ENCODE peak calls at places on chromosomes 2 and 18, in seven cellular contexts. H, U, Q, B, V, N and K are unnamed samples.

GRCh38 chr2:18889565-18890332 is 300.4 kb upstream of the NT5C1B start:
- DNase-seq in V (no peak), B (no peak), H (no peak), U (no peak), N (no peak), Q (no peak), K (no peak)

GRCh38 chr2:215479536-215480240 is 43.8 kb upstream of the FN1 start:
- DNase-seq in Q (peak), N (no peak), U (peak), B (no peak), H (no peak), V (no peak), K (no peak)

GRCh38 chr18:48872234-48873145 is 78.3 kb downstream of the SMAD7 start:
- DNase-seq in V (peak), H (no peak), N (no peak), Q (no peak), U (no peak), B (no peak), K (no peak)

GRCh38 chr2:43879261-43879660 is 40.5 kb downstream of the ABCG8 start:
- DNase-seq in U (no peak), V (no peak), B (no peak), Q (no peak), N (no peak), H (no peak), K (no peak)

GRCh38 chr2:230850358-230850658 is 14.4 kb upstream of the ITM2C start:
- DNase-seq in Q (no peak), V (no peak), U (no peak), H (no peak), N (no peak), B (no peak), K (no peak)

GRCh38 chr2:231370429-231370748 is 25.1 kb upstream of the B3GNT7 start:
- DNase-seq in Q (peak), H (no peak), V (no peak), U (no peak), N (no peak), B (no peak), K (no peak)

GRCh38 chr2:120820885-120821279 is 85.2 kb downstream of the GLI2 start:
- DNase-seq in V (no peak), Q (no peak), N (no peak), U (no peak), B (no peak), H (no peak), K (peak)

GRCh38 chr2:10454505-10454904 is 6.4 kb upstream of the ODC1 start:
- DNase-seq in Q (no peak), B (no peak), H (no peak), N (no peak), V (no peak), U (no peak), K (no peak)

GRCh38 chr2:42971381-42971780 is 179.0 kb upstream of the HAAO start:
- DNase-seq in B (no peak), H (no peak), U (no peak), N (no peak), Q (no peak), V (no peak), K (no peak)

GRCh38 chr2:214193943-214194342 is 216.9 kb upstream of the VWC2L start:
- DNase-seq in Q (no peak), V (peak), B (no peak), N (no peak), U (no peak), H (no peak), K (no peak)

GRCh38 chr2:64704996-64705395 is 51.3 kb upstream of the SERTAD2 start:
- DNase-seq in B (no peak), H (no peak), V (no peak), U (no peak), N (no peak), Q (no peak), K (no peak)

GRCh38 chr18:75087119-75088020 is 121.6 kb downstream of the PTGR3 start:
- DNase-seq in H (no peak), Q (no peak), U (no peak), N (no peak), V (no peak), B (peak), K (no peak)

GRCh38 chr2:105674859-105675541 is 69.7 kb upstream of the NCK2 start:
- DNase-seq in V (no peak), H (no peak), Q (no peak), B (no peak), N (no peak), U (no peak), K (no peak)

GRCh38 chr2:207073791-207074678 is 91.7 kb downstream of the KLF7 start:
- DNase-seq in V (no peak), Q (no peak), U (no peak), B (no peak), N (no peak), H (peak), K (no peak)

GRCh38 chr2:9087151-9087681 is 83.7 kb upstream of the MBOAT2 start:
- DNase-seq in Q (no peak), N (no peak), H (no peak), V (no peak), U (no peak), B (no peak), K (no peak)

GRCh38 chr2:177756346-177756745 is 316.2 kb downstream of the PDE11A start:
- DNase-seq in H (no peak), B (no peak), N (no peak), U (no peak), V (no peak), Q (no peak), K (no peak)

GRCh38 chr2:113225505-113226259 is 51.9 kb downstream of the PSD4 start:
- DNase-seq in V (no peak), B (no peak), N (no peak), Q (peak), U (peak), H (peak), K (no peak)

GRCh38 chr2:215536476-215536875 is 100.6 kb upstream of the FN1 start:
- DNase-seq in N (no peak), B (no peak), U (no peak), V (no peak), H (no peak), Q (no peak), K (no peak)

GRCh38 chr2:155235710-155236109 is 537.2 kb downstream of the KCNJ3 start:
- DNase-seq in Q (no peak), U (no peak), H (no peak), N (no peak), V (no peak), B (no peak), K (no peak)

GRCh38 chr2:71830497-71831207 is 317.0 kb downstream of the CYP26B1 start:
- DNase-seq in Q (peak), V (no peak), B (no peak), N (no peak), U (no peak), H (no peak), K (no peak)

GRCh38 chr2:27891063-27891819 is 712 bp downstream of the BABAM2 start:
- DNase-seq in U (peak), H (peak), V (peak), B (peak), Q (no peak), N (peak), K (peak)

GRCh38 chr2:145203931-145204330 is 684.0 kb upstream of the ZEB2 start:
- DNase-seq in V (no peak), H (no peak), N (no peak), B (no peak), U (no peak), Q (no peak), K (no peak)

GRCh38 chr2:71736091-71736878 is 282.9 kb downstream of the DYSF start:
- DNase-seq in U (no peak), N (no peak), H (no peak), B (no peak), V (no peak), Q (no peak), K (no peak)

GRCh38 chr18:58491773-58492752 is 136.8 kb downstream of the ALPK2 start:
- DNase-seq in H (no peak), Q (no peak), B (no peak), V (no peak), U (no peak), N (no peak), K (no peak)

GRCh38 chr2:88230912-88231311 is 60.8 kb downstream of the THNSL2 start:
- DNase-seq in N (no peak), H (no peak), B (no peak), U (no peak), V (no peak), Q (no peak), K (no peak)

GRCh38 chr2:24816884-24817283 is 23.7 kb downstream of the CENPO start:
- DNase-seq in Q (no peak), V (no peak), U (no peak), B (no peak), H (no peak), N (peak), K (no peak)

GRCh38 chr2:18178736-18179349 is 300.4 kb downstream of the KCNS3 start:
- DNase-seq in H (peak), N (peak), B (no peak), V (peak), U (peak), Q (peak), K (peak)

GRCh38 chr2:217434183-217434620 is 568.6 kb downstream of the TNS1 start:
- DNase-seq in H (peak), B (peak), U (peak), N (peak), V (peak), Q (peak), K (peak)

GRCh38 chr2:47357475-47357874 is 45.5 kb upstream of the MSH2 start:
- DNase-seq in U (no peak), N (peak), B (no peak), V (peak), H (no peak), Q (no peak), K (no peak)

GRCh38 chr2:204177977-204178522 is 241.5 kb downstream of the ICOS start:
- DNase-seq in B (no peak), U (no peak), V (peak), N (peak), Q (peak), H (peak), K (peak)

GRCh38 chr18:495017-495416 is 5.5 kb downstream of the COLEC12 start:
- DNase-seq in U (no peak), B (no peak), Q (no peak), H (no peak), N (no peak), V (no peak), K (no peak)

GRCh38 chr2:229154381-229154780 is 116.7 kb downstream of the PID1 start:
- DNase-seq in Q (no peak), V (no peak), H (no peak), B (no peak), N (no peak), U (no peak), K (no peak)

GRCh38 chr2:119283873-119284331 is 60.3 kb downstream of the STEAP3 start:
- DNase-seq in H (no peak), Q (no peak), B (peak), U (peak), N (no peak), V (peak), K (peak)

GRCh38 chr2:148303166-148303565 is 282.3 kb downstream of the MBD5 start:
- DNase-seq in Q (peak), U (no peak), B (no peak), N (no peak), V (no peak), H (peak), K (no peak)

GRCh38 chr2:217742837-217743236 is 260.0 kb downstream of the TNS1 start:
- DNase-seq in U (no peak), V (no peak), N (no peak), B (no peak), Q (no peak), H (no peak), K (no peak)

GRCh38 chr2:230757476-230757875 is 44.8 kb downstream of the CAB39 start:
- DNase-seq in V (no peak), U (no peak), H (no peak), B (no peak), Q (no peak), N (no peak), K (no peak)

GRCh38 chr2:102662861-102663260 is 43.5 kb downstream of the SLC9A2 start:
- DNase-seq in H (no peak), Q (no peak), V (no peak), B (no peak), U (no peak), N (no peak), K (no peak)

GRCh38 chr2:210072922-210073509 is 70.6 kb downstream of the RPE start:
- DNase-seq in N (no peak), V (peak), B (no peak), U (peak), Q (no peak), H (peak), K (no peak)